ENCODE peak calls at places on chromosomes 5 and 9, in ten cellular contexts. One of them, this sample, is unnamed.

GRCh38 chr5:78649816-78650561 is 1.4 kb upstream of the LHFPL2 start:
- DNase-seq in CD8-positive, alpha-beta memory T cell: no peak
- DNase-seq in NT2/D1: no peak
- DNase-seq in WERI-Rb-1: no peak
- DNase-seq in PC-9: no peak
- DNase-seq in fibroblast of lung: peak; percentile 81
- DNase-seq in right lobe of liver: no peak
- DNase-seq in uterus: no peak
- DNase-seq in kidney: no peak
- DNase-seq in body of pancreas: no peak
- DNase-seq in this sample: no peak

GRCh38 chr9:38134578-38134977 is 65.6 kb upstream of the SHB start:
- DNase-seq in CD8-positive, alpha-beta memory T cell: no peak
- DNase-seq in NT2/D1: no peak
- DNase-seq in WERI-Rb-1: no peak
- DNase-seq in PC-9: no peak
- DNase-seq in fibroblast of lung: no peak
- DNase-seq in right lobe of liver: no peak
- DNase-seq in uterus: no peak
- DNase-seq in kidney: no peak
- DNase-seq in body of pancreas: no peak
- DNase-seq in this sample: no peak

GRCh38 chr9:25427898-25428297 is 250.3 kb downstream of the TUSC1 start:
- DNase-seq in CD8-positive, alpha-beta memory T cell: no peak
- DNase-seq in NT2/D1: no peak
- DNase-seq in WERI-Rb-1: no peak
- DNase-seq in PC-9: no peak
- DNase-seq in fibroblast of lung: no peak
- DNase-seq in right lobe of liver: no peak
- DNase-seq in uterus: no peak
- DNase-seq in kidney: no peak
- DNase-seq in body of pancreas: no peak
- DNase-seq in this sample: no peak

GRCh38 chr9:115691686-115692085 is 461.9 kb upstream of the PAPPA start:
- DNase-seq in CD8-positive, alpha-beta memory T cell: no peak
- DNase-seq in NT2/D1: no peak
- DNase-seq in WERI-Rb-1: no peak
- DNase-seq in PC-9: no peak
- DNase-seq in fibroblast of lung: peak; percentile 74
- DNase-seq in right lobe of liver: no peak
- DNase-seq in uterus: no peak
- DNase-seq in kidney: no peak
- DNase-seq in body of pancreas: no peak
- DNase-seq in this sample: no peak

GRCh38 chr5:84286662-84287061 is 98.0 kb downstream of the EDIL3 start:
- DNase-seq in CD8-positive, alpha-beta memory T cell: no peak
- DNase-seq in NT2/D1: no peak
- DNase-seq in WERI-Rb-1: no peak
- DNase-seq in PC-9: no peak
- DNase-seq in fibroblast of lung: no peak
- DNase-seq in right lobe of liver: no peak
- DNase-seq in uterus: no peak
- DNase-seq in kidney: no peak
- DNase-seq in body of pancreas: no peak
- DNase-seq in this sample: no peak

GRCh38 chr5:43997647-43998251 is 391.5 kb downstream of the FGF10 start:
- DNase-seq in CD8-positive, alpha-beta memory T cell: no peak
- DNase-seq in NT2/D1: no peak
- DNase-seq in WERI-Rb-1: no peak
- DNase-seq in PC-9: no peak
- DNase-seq in fibroblast of lung: peak; percentile 99
- DNase-seq in right lobe of liver: peak; percentile 50
- DNase-seq in uterus: no peak
- DNase-seq in kidney: no peak
- DNase-seq in body of pancreas: peak; percentile 25
- DNase-seq in this sample: no peak

GRCh38 chr5:9069650-9070049 is 476.2 kb downstream of the SEMA5A start:
- DNase-seq in CD8-positive, alpha-beta memory T cell: no peak
- DNase-seq in NT2/D1: no peak
- DNase-seq in WERI-Rb-1: no peak
- DNase-seq in PC-9: no peak
- DNase-seq in fibroblast of lung: peak; percentile 64
- DNase-seq in right lobe of liver: no peak
- DNase-seq in uterus: no peak
- DNase-seq in kidney: no peak
- DNase-seq in body of pancreas: no peak
- DNase-seq in this sample: no peak

GRCh38 chr5:30581198-30581925 is 612.1 kb upstream of the CDH6 start:
- DNase-seq in CD8-positive, alpha-beta memory T cell: no peak
- DNase-seq in NT2/D1: no peak
- DNase-seq in WERI-Rb-1: no peak
- DNase-seq in PC-9: no peak
- DNase-seq in fibroblast of lung: peak; percentile 29
- DNase-seq in right lobe of liver: no peak
- DNase-seq in uterus: no peak
- DNase-seq in kidney: no peak
- DNase-seq in body of pancreas: no peak
- DNase-seq in this sample: no peak

GRCh38 chr5:3858524-3858923 is 262.9 kb downstream of the IRX1 start:
- DNase-seq in CD8-positive, alpha-beta memory T cell: no peak
- DNase-seq in NT2/D1: no peak
- DNase-seq in WERI-Rb-1: no peak
- DNase-seq in PC-9: no peak
- DNase-seq in fibroblast of lung: no peak
- DNase-seq in right lobe of liver: no peak
- DNase-seq in uterus: no peak
- DNase-seq in kidney: no peak
- DNase-seq in body of pancreas: no peak
- DNase-seq in this sample: no peak

GRCh38 chr9:71692337-71692736 is 76.0 kb downstream of the CEMIP2 start:
- DNase-seq in CD8-positive, alpha-beta memory T cell: no peak
- DNase-seq in NT2/D1: no peak
- DNase-seq in WERI-Rb-1: no peak
- DNase-seq in PC-9: peak; percentile 61
- DNase-seq in fibroblast of lung: peak; percentile 80
- DNase-seq in right lobe of liver: no peak
- DNase-seq in uterus: no peak
- DNase-seq in kidney: no peak
- DNase-seq in body of pancreas: no peak
- DNase-seq in this sample: no peak

GRCh38 chr9:115261656-115262081 is 143.7 kb upstream of the TNC start:
- DNase-seq in CD8-positive, alpha-beta memory T cell: no peak
- DNase-seq in NT2/D1: no peak
- DNase-seq in WERI-Rb-1: no peak
- DNase-seq in PC-9: no peak
- DNase-seq in fibroblast of lung: no peak
- DNase-seq in right lobe of liver: no peak
- DNase-seq in uterus: no peak
- DNase-seq in kidney: no peak
- DNase-seq in body of pancreas: no peak
- DNase-seq in this sample: no peak

GRCh38 chr9:123816817-123817472 is 113.0 kb downstream of the DENND1A start:
- DNase-seq in CD8-positive, alpha-beta memory T cell: no peak
- DNase-seq in NT2/D1: no peak
- DNase-seq in WERI-Rb-1: no peak
- DNase-seq in PC-9: no peak
- DNase-seq in fibroblast of lung: no peak
- DNase-seq in right lobe of liver: no peak
- DNase-seq in uterus: no peak
- DNase-seq in kidney: no peak
- DNase-seq in body of pancreas: no peak
- DNase-seq in this sample: no peak

GRCh38 chr9:133275105-133276000 is at the start of gene ABO:
- DNase-seq in CD8-positive, alpha-beta memory T cell: no peak
- DNase-seq in NT2/D1: no peak
- DNase-seq in WERI-Rb-1: peak; percentile 34
- DNase-seq in PC-9: no peak
- DNase-seq in fibroblast of lung: no peak
- DNase-seq in right lobe of liver: no peak
- DNase-seq in uterus: no peak
- DNase-seq in kidney: no peak
- DNase-seq in body of pancreas: peak; percentile 44
- DNase-seq in this sample: no peak

GRCh38 chr5:154709368-154710305 is 45.5 kb upstream of the LARP1 start:
- DNase-seq in CD8-positive, alpha-beta memory T cell: no peak
- DNase-seq in NT2/D1: no peak
- DNase-seq in WERI-Rb-1: peak; percentile 78
- DNase-seq in PC-9: no peak
- DNase-seq in fibroblast of lung: no peak
- DNase-seq in right lobe of liver: no peak
- DNase-seq in uterus: no peak
- DNase-seq in kidney: no peak
- DNase-seq in body of pancreas: no peak
- DNase-seq in this sample: no peak

GRCh38 chr9:129570450-129571297 is 50.2 kb downstream of the C9orf50 start:
- DNase-seq in CD8-positive, alpha-beta memory T cell: no peak
- DNase-seq in NT2/D1: no peak
- DNase-seq in WERI-Rb-1: no peak
- DNase-seq in PC-9: peak; percentile 82
- DNase-seq in fibroblast of lung: peak; percentile 87
- DNase-seq in right lobe of liver: peak; percentile 54
- DNase-seq in uterus: peak; percentile 74
- DNase-seq in kidney: peak; percentile 85
- DNase-seq in body of pancreas: peak; percentile 50
- DNase-seq in this sample: no peak

GRCh38 chr5:16557477-16557876 is 59.3 kb downstream of the RETREG1 start:
- DNase-seq in CD8-positive, alpha-beta memory T cell: no peak
- DNase-seq in NT2/D1: no peak
- DNase-seq in WERI-Rb-1: no peak
- DNase-seq in PC-9: no peak
- DNase-seq in fibroblast of lung: no peak
- DNase-seq in right lobe of liver: no peak
- DNase-seq in uterus: no peak
- DNase-seq in kidney: no peak
- DNase-seq in body of pancreas: no peak
- DNase-seq in this sample: no peak

GRCh38 chr9:107176701-107177100 is 106.4 kb upstream of the RAD23B start:
- DNase-seq in CD8-positive, alpha-beta memory T cell: no peak
- DNase-seq in NT2/D1: peak; percentile 43
- DNase-seq in WERI-Rb-1: peak; percentile 47
- DNase-seq in PC-9: no peak
- DNase-seq in fibroblast of lung: peak; percentile 25
- DNase-seq in right lobe of liver: no peak
- DNase-seq in uterus: peak; percentile 16
- DNase-seq in kidney: no peak
- DNase-seq in body of pancreas: no peak
- DNase-seq in this sample: no peak

GRCh38 chr9:130023147-130023787 is 19.7 kb downstream of the FNBP1 start:
- DNase-seq in CD8-positive, alpha-beta memory T cell: no peak
- DNase-seq in NT2/D1: no peak
- DNase-seq in WERI-Rb-1: no peak
- DNase-seq in PC-9: peak; percentile 94
- DNase-seq in fibroblast of lung: no peak
- DNase-seq in right lobe of liver: no peak
- DNase-seq in uterus: peak; percentile 41
- DNase-seq in kidney: no peak
- DNase-seq in body of pancreas: no peak
- DNase-seq in this sample: no peak

GRCh38 chr5:154205441-154206117 is 15.0 kb downstream of the GALNT10 start:
- DNase-seq in CD8-positive, alpha-beta memory T cell: no peak
- DNase-seq in NT2/D1: no peak
- DNase-seq in WERI-Rb-1: no peak
- DNase-seq in PC-9: no peak
- DNase-seq in fibroblast of lung: peak; percentile 46
- DNase-seq in right lobe of liver: no peak
- DNase-seq in uterus: no peak
- DNase-seq in kidney: no peak
- DNase-seq in body of pancreas: no peak
- DNase-seq in this sample: no peak

GRCh38 chr5:181020716-181021115 is 19.4 kb upstream of the BTNL9 start:
- DNase-seq in CD8-positive, alpha-beta memory T cell: no peak
- DNase-seq in NT2/D1: no peak
- DNase-seq in WERI-Rb-1: no peak
- DNase-seq in PC-9: no peak
- DNase-seq in fibroblast of lung: no peak
- DNase-seq in right lobe of liver: no peak
- DNase-seq in uterus: no peak
- DNase-seq in kidney: peak; percentile 12
- DNase-seq in body of pancreas: no peak
- DNase-seq in this sample: no peak
- H3K9me3 ChIP-seq in CD8-positive, alpha-beta memory T cell: no peaks in the 10 kb centered on the region
- H3K9me3 ChIP-seq in NT2/D1: peaks cover 21% of the 10 kb centered on the region
- H3K9me3 ChIP-seq in WERI-Rb-1: no peaks in the 10 kb centered on the region
- H3K9me3 ChIP-seq in PC-9: no peaks in the 10 kb centered on the region
- H3K9me3 ChIP-seq in fibroblast of lung: no peaks in the 10 kb centered on the region
- H3K9me3 ChIP-seq in right lobe of liver: no peaks in the 10 kb centered on the region
- H3K9me3 ChIP-seq in uterus: no peaks in the 10 kb centered on the region
- H3K9me3 ChIP-seq in kidney: peaks cover 16% of the 10 kb centered on the region
- H3K9me3 ChIP-seq in body of pancreas: no peaks in the 10 kb centered on the region
- H3K9me3 ChIP-seq in this sample: no peaks in the 10 kb centered on the region

GRCh38 chr9:8400378-8400777 is 600.8 kb upstream of the DMAC1 start:
- DNase-seq in CD8-positive, alpha-beta memory T cell: no peak
- DNase-seq in NT2/D1: no peak
- DNase-seq in WERI-Rb-1: no peak
- DNase-seq in PC-9: no peak
- DNase-seq in fibroblast of lung: no peak
- DNase-seq in right lobe of liver: no peak
- DNase-seq in uterus: no peak
- DNase-seq in kidney: no peak
- DNase-seq in body of pancreas: no peak
- DNase-seq in this sample: no peak
- H3K9me3 ChIP-seq in CD8-positive, alpha-beta memory T cell: no peaks in the 10 kb centered on the region
- H3K9me3 ChIP-seq in NT2/D1: no peaks in the 10 kb centered on the region
- H3K9me3 ChIP-seq in WERI-Rb-1: no peaks in the 10 kb centered on the region
- H3K9me3 ChIP-seq in PC-9: no peaks in the 10 kb centered on the region
- H3K9me3 ChIP-seq in fibroblast of lung: no peaks in the 10 kb centered on the region
- H3K9me3 ChIP-seq in right lobe of liver: no peaks in the 10 kb centered on the region
- H3K9me3 ChIP-seq in uterus: no peaks in the 10 kb centered on the region
- H3K9me3 ChIP-seq in kidney: no peaks in the 10 kb centered on the region
- H3K9me3 ChIP-seq in body of pancreas: no peaks in the 10 kb centered on the region
- H3K9me3 ChIP-seq in this sample: no peaks in the 10 kb centered on the region

DNA sequence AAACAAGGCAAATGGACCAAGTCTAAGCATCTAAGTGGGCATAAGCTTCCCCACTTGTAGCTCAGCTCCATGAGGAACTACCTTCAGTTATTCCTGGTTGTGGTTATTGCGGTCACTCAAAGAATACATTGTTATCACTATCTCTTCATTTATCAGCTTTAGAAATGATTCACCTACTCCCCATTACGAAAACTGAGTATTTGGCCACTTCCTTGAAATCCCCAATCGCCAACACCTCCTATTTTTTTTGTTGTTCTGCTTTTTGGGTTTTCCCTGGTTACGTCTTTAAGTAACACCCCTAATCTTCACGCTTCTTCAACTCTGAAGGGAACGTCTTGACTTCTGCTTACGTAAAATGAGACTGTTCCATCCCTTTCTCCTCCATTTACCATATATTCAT is 20.7 kb downstream of the MAPK9 start:
- DNase-seq in CD8-positive, alpha-beta memory T cell: no peak
- DNase-seq in NT2/D1: no peak
- DNase-seq in WERI-Rb-1: no peak
- DNase-seq in PC-9: no peak
- DNase-seq in fibroblast of lung: no peak
- DNase-seq in right lobe of liver: no peak
- DNase-seq in uterus: no peak
- DNase-seq in kidney: no peak
- DNase-seq in body of pancreas: no peak
- DNase-seq in this sample: no peak
- H3K9me3 ChIP-seq in CD8-positive, alpha-beta memory T cell: no peaks in the 10 kb centered on the region
- H3K9me3 ChIP-seq in NT2/D1: peaks cover 37% of the 10 kb centered on the region
- H3K9me3 ChIP-seq in WERI-Rb-1: no peaks in the 10 kb centered on the region
- H3K9me3 ChIP-seq in PC-9: peaks cover 62% of the 10 kb centered on the region
- H3K9me3 ChIP-seq in fibroblast of lung: no peaks in the 10 kb centered on the region
- H3K9me3 ChIP-seq in right lobe of liver: peaks cover 15% of the 10 kb centered on the region
- H3K9me3 ChIP-seq in uterus: peaks cover 8% of the 10 kb centered on the region
- H3K9me3 ChIP-seq in kidney: peaks cover 42% of the 10 kb centered on the region
- H3K9me3 ChIP-seq in body of pancreas: no peaks in the 10 kb centered on the region
- H3K9me3 ChIP-seq in this sample: peaks cover 12% of the 10 kb centered on the region

GRCh38 chr5:141371572-141372475 is 1.8 kb downstream of the PCDHGB3 start:
- DNase-seq in CD8-positive, alpha-beta memory T cell: no peak
- DNase-seq in NT2/D1: no peak
- DNase-seq in WERI-Rb-1: no peak
- DNase-seq in PC-9: no peak
- DNase-seq in fibroblast of lung: no peak
- DNase-seq in right lobe of liver: no peak
- DNase-seq in uterus: no peak
- DNase-seq in kidney: no peak
- DNase-seq in body of pancreas: no peak
- DNase-seq in this sample: no peak
- H3K9me3 ChIP-seq in CD8-positive, alpha-beta memory T cell: peaks cover 6% of the 10 kb centered on the region
- H3K9me3 ChIP-seq in NT2/D1: peaks cover 17% of the 10 kb centered on the region
- H3K9me3 ChIP-seq in WERI-Rb-1: peaks cover 30% of the 10 kb centered on the region
- H3K9me3 ChIP-seq in PC-9: peaks cover 5% of the 10 kb centered on the region
- H3K9me3 ChIP-seq in fibroblast of lung: peaks cover 2% of the 10 kb centered on the region
- H3K9me3 ChIP-seq in right lobe of liver: peaks cover 4% of the 10 kb centered on the region
- H3K9me3 ChIP-seq in uterus: peaks cover 92% of the 10 kb centered on the region
- H3K9me3 ChIP-seq in kidney: peaks cover 58% of the 10 kb centered on the region
- H3K9me3 ChIP-seq in body of pancreas: no peaks in the 10 kb centered on the region
- H3K9me3 ChIP-seq in this sample: peaks cover 5% of the 10 kb centered on the region